ENCODE peak calls at places on chromosomes 3 and 15, in four cellular contexts. G is H1, X is NT2/D1, V is GM12878. O is an unnamed sample.
A peak's percentile ranks its signal among the peaks of the same experiment; 100 is the strongest.

GRCh38 chr3:144553301-144553700 is 581.7 kb downstream of the DIPK2A start:
- DNase-seq in V (no peak), X (no peak), G (no peak), O (no peak)

GRCh38 chr15:67253517-67254237 is 784 bp downstream of the AAGAB start:
- DNase-seq in X (no peak), G (no peak), V (no peak), O (no peak)

GRCh38 chr3:170642882-170643601 is 57.2 kb upstream of the SLC7A14 start:
- DNase-seq in X (no peak), V (no peak), G (no peak), O (no peak)

GRCh38 chr15:80684697-80685096 is 10.4 kb upstream of the ABHD17C start:
- DNase-seq in X (no peak), V (no peak), G (no peak), O (no peak)

GRCh38 chr15:71559098-71559497 is 251.3 kb upstream of the NR2E3 start:
- DNase-seq in X (no peak), G (no peak), V (no peak), O (no peak)

GRCh38 chr3:150062492-150062891 is 91.8 kb upstream of the PFN2 start:
- DNase-seq in X (no peak), V (no peak), G (no peak), O (no peak)

GRCh38 chr3:168213920-168214319 is 118.2 kb upstream of the GOLIM4 start:
- DNase-seq in X (no peak), V (peak; percentile 17), G (no peak), O (no peak)

GRCh38 chr3:139906441-139906840 is 28.5 kb upstream of the CLSTN2 start:
- DNase-seq in G (no peak), V (no peak), X (peak; percentile 80), O (peak; percentile 35)

GRCh38 chr15:63157891-63158431 is 684 bp upstream of the RPS27L start:
- DNase-seq in G (peak; percentile 59), V (no peak), X (peak; percentile 48), O (peak; percentile 70)

GRCh38 chr3:13419356-13420050 is 619 bp downstream of the NUP210 start:
- DNase-seq in G (peak; percentile 68), V (no peak), X (no peak), O (no peak)

GRCh38 chr3:191531434-191531833 is 70.5 kb downstream of the PYDC2 start:
- DNase-seq in X (no peak), G (no peak), V (no peak), O (no peak)

GRCh38 chr3:89059201-89059600 is 48.2 kb upstream of the EPHA3 start:
- DNase-seq in G (no peak), X (no peak), V (no peak), O (no peak)
- TF ChIP-seq SUZ12 in G (no peak), X (no peak), V (no peak), O (no peak)

DNA sequence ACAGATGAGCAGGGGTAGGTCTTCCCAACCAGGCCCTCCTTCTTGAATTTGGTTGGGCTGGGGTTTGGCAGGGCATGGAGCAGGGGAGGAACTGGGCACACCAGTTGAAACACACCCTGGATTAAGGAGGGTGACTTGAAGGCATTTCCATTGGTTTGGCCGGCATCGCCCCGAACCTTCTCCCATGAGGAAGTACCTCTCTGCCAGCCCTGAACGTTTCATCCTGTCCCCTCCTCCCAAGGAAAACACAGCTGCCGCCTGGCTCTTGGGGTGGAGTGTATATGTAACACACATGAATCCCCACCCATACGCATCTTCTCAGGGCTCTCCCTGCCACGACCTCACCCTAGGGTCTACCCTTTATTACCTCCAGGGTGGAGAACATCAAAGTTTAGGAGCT is 14.6 kb downstream of the UBAP1L start:
- DNase-seq in G (no peak), V (no peak), X (no peak), O (no peak)
- TF ChIP-seq SUZ12 in G (no peak), V (no peak), X (no peak), O (no peak)

GRCh38 chr3:187076297-187076696 is 63.0 kb downstream of the RPL39L start:
- DNase-seq in X (no peak), G (no peak), V (no peak), O (no peak)
- TF ChIP-seq SUZ12 in X (no peak), G (no peak), V (no peak), O (no peak)

GRCh38 chr3:190083631-190084030 is 37.1 kb downstream of the P3H2 start:
- DNase-seq in V (no peak), X (no peak), G (no peak), O (no peak)

GRCh38 chr3:190084983-190085382 is 35.7 kb downstream of the P3H2 start:
- DNase-seq in G (no peak), X (no peak), V (no peak), O (no peak)

GRCh38 chr3:190088890-190089289 is 31.8 kb downstream of the P3H2 start:
- DNase-seq in X (no peak), G (no peak), V (no peak), O (no peak)

GRCh38 chr3:190089711-190090110 is 31.0 kb downstream of the P3H2 start:
- DNase-seq in V (peak; percentile 59), X (no peak), G (no peak), O (no peak)

DNA sequence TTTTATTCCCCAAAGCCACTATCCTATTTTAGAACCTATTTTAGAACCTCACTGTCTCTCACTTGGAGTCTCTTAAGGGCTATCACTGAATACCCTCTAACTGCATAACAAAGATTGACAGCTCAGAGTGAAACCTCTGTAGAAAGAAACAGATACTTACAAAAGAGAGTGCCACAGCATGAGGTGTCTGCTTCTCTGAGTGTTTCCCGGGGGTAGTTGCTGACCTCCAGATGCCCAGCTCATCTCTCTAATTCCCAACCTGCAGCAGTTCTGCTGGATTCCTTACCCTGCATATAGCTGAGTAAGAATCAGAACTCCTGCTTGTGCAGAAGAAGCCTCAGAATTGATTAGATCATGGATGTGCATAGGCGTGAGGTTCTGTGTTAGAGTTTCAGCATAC is 34.5 kb downstream of the P3H2 start:
- DNase-seq in X (peak; percentile 76), G (no peak), V (no peak), O (no peak)
- TF ChIP-seq SUZ12 in X (no peak), G (no peak), V (no peak), O (no peak)

O was measured in HepG2.